ENCODE peak calls at places on chromosomes 3 and 15, in four cellular contexts. R is ovary, L is fibroblast of lung, A is left ventricle myocardium inferior. I is an unnamed sample.

GRCh38 chr15:80804970-80805495 is 25.9 kb downstream of the CEMIP start:
- DNase-seq in R (no peak), L (no peak), A (no peak), I (no peak)

GRCh38 chr3:83953417-83954089 is 1005.2 kb upstream of the CADM2 start:
- DNase-seq in R (no peak), L (peak), A (no peak), I (no peak)

GRCh38 chr15:46080018-46080417 is 445.2 kb downstream of the SQOR start:
- DNase-seq in R (no peak), L (no peak), A (no peak), I (no peak)

GRCh38 chr3:44962606-44963393 is 13.2 kb downstream of the ZDHHC3 start:
- DNase-seq in R (no peak), L (peak), A (no peak), I (no peak)

GRCh38 chr15:42042602-42043400 is 22.0 kb upstream of the PLA2G4E start:
- DNase-seq in R (no peak), L (no peak), A (no peak), I (peak)

GRCh38 chr3:173748140-173748539 is 350.6 kb downstream of the NLGN1 start:
- DNase-seq in R (no peak), L (no peak), A (no peak), I (no peak)

GRCh38 chr3:29511701-29512100 is 230.8 kb downstream of the RBMS3 start:
- DNase-seq in R (no peak), L (no peak), A (no peak), I (no peak)

GRCh38 chr15:52163321-52164190 is 27.6 kb downstream of the GNB5 start:
- DNase-seq in R (no peak), L (no peak), A (no peak), I (no peak)

GRCh38 chr3:173007079-173007723 is 133.8 kb downstream of the SPATA16 start:
- DNase-seq in R (no peak), L (no peak), A (no peak), I (no peak)

GRCh38 chr3:197512691-197513571 is 42.8 kb downstream of the BDH1 start:
- DNase-seq in R (no peak), L (no peak), A (no peak), I (no peak)

GRCh38 chr3:124818398-124819150 is 68.6 kb downstream of the ITGB5 start:
- DNase-seq in R (no peak), L (peak), A (no peak), I (no peak)

GRCh38 chr15:96418146-96418545 is 87.6 kb downstream of the NR2F2 start:
- DNase-seq in R (no peak), L (no peak), A (no peak), I (no peak)

DNA sequence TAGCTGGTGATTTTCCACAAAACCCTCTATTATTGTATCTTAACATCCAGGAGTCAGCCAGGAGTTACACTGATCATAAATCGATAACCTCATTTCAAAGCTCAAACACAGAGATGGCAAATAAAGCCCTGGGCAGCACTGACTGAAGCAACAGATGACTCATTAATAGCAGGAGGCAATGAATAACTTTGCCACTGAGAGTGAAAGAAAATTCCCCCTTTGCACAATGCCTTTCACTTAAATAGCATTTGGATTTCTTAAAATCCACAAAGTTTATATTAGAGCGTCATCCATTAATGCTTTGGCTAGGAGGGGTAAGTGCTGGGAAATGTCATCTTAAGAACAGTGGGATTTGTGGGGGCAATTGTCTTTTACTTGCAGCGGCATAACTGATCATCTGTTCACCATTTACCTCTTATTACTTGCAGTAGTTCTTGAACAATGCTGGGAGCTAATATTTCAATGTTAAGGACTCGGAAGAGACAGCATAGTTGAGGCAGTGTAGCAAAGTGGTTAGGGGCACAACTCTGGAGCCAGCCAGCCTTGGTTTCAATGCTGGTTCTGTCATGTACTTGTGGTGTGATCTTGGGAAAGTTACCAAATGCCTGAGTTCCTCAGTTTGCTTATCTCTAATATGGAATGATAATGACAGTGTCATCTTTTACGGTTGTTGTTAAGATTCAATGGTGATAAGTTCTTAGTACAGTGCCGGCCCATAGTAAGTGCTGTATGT is 630.4 kb upstream of the TBL1XR1 start:
- DNase-seq in R (no peak), L (peak), A (no peak), I (no peak)
- H3K27ac ChIP-seq in R (no peak), L (no peak), A (no peak), I (peak)

DNA sequence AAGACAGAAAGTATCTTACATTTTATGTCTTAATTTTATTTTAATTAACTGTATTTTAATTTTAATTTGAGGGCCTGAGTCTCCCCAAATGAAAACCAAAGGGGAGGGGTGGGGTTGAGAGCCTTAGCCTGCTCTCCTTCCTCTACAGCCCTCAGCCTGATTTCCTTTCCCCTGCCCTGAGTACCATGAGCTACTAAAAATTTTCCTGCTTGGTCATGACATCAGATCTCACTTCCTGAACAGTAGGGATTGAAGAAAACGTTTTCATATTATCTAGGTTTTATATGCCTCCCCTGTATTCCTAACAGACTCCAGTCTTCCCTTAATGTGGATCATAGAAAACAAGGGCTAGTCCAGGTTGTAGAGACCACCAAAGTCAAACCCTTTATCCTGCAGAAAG is 133.9 kb downstream of the MYLK start:
- DNase-seq in R (no peak), L (no peak), A (no peak), I (no peak)
- H3K27ac ChIP-seq in R (no peak), L (peak), A (no peak), I (peak)

GRCh38 chr3:42996633-42997075 is 17.5 kb downstream of the GASK1A start:
- DNase-seq in R (no peak), L (no peak), A (no peak), I (no peak)
- H3K27ac ChIP-seq in R (peak), L (no peak), A (no peak), I (peak)

GRCh38 chr3:187287231-187287630 is 4.3 kb downstream of the MASP1 start:
- DNase-seq in R (no peak), L (no peak), A (no peak), I (no peak)
- H3K27ac ChIP-seq in R (no peak), L (peak), A (no peak), I (no peak)

GRCh38 chr3:110164632-110165240 is 827.4 kb upstream of the DPPA4 start:
- DNase-seq in R (no peak), L (no peak), A (no peak), I (no peak)
- H3K27ac ChIP-seq in R (peak), L (no peak), A (no peak), I (no peak)

GRCh38 chr3:46578973-46579755 is 13.1 kb upstream of the LRRC2 start:
- DNase-seq in R (no peak), L (no peak), A (no peak), I (no peak)
- H3K27ac ChIP-seq in R (no peak), L (no peak), A (no peak), I (no peak)